ENCODE peak calls at places on chromosomes 1 and 21, in four cellular contexts. R is H1, Z is GM12878, B is HepG2. W is an unnamed sample.

GRCh38 chr1:111450185-111450584 is 921 bp downstream of the ATP5PB start:
- DNase-seq in B (no peak), Z (no peak), R (no peak), W (no peak)

GRCh38 chr1:114113801-114114750 is 39.6 kb downstream of the SYT6 start:
- DNase-seq in Z (no peak), R (no peak), B (no peak), W (no peak)

GRCh38 chr1:98003442-98003841 is 82.6 kb upstream of the DPYD start:
- DNase-seq in R (no peak), B (no peak), Z (no peak), W (no peak)

GRCh38 chr1:10424034-10424433 is 6.2 kb upstream of the CENPS start:
- DNase-seq in B (no peak), Z (no peak), R (no peak), W (no peak)

GRCh38 chr1:199041173-199041914 is 402.5 kb downstream of the PTPRC start:
- DNase-seq in R (no peak), B (no peak), Z (peak; percentile 94), W (no peak)

GRCh38 chr1:208879025-208879424 is 634.8 kb upstream of the PLXNA2 start:
- DNase-seq in B (no peak), R (no peak), Z (no peak), W (no peak)

GRCh38 chr1:245234217-245235120 is 79.7 kb downstream of the KIF26B start:
- DNase-seq in R (peak; percentile 56), B (no peak), Z (no peak), W (peak; percentile 79)

GRCh38 chr1:30875916-30876315 is 32.6 kb downstream of the SDC3 start:
- DNase-seq in B (no peak), R (no peak), Z (no peak), W (no peak)

DNA sequence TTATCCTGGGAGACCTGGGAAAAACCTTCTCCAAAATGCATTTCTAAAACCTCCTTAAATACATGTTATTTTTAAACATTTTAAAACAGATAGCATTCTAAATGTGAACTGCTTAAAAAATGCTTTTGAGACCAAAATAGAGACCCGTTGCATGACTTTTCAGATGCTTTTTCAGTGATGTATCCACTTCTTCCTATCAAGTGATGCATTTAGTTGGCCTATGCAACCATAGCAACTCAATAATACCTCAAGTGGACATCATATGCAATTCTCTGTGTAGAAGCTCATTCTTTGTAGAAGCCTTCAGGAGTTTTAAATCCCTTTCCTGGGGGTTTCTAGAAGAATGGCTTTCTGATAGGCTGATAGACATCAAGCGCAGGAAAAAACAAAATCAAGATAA is 94.5 kb upstream of the RAVER2 start:
- DNase-seq in Z (no peak), R (no peak), B (no peak), W (no peak)
- TF ChIP-seq SUZ12 in Z (no peak), R (no peak), B (no peak), W (no peak)

DNA sequence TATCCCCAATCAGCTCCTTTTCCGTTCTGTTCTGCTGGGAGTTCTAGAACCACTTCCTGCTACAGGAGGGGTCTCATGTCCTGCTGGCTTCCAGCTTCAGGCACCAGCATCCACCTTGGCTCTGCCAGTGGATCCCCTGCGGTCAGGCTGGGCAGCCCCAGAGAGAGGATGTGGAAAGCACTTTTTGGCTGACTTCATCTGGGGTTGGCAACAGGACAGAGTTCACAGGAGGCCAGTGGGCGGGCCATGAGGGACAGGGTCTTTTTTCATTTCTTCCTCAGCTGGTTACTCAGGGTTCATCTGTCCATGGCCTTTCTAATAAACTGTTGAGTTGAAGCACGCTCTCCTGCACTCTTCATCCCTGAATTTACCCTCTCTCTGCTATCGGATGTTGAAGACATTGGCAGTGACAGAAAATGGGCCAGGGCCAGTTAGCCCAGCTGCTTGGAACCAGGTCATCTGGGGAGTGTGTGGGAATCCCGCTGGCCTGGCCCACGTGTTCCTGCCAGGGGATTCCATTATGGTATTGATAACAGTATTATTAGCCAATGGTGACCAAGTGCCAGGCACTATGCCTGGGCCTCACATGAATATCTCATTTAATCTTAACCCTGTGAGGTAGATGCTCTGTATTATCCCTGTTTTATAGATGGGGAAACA is 45.3 kb downstream of the RPS6KA1 start:
- DNase-seq in R (no peak), B (no peak), Z (no peak), W (no peak)
- TF ChIP-seq ZNF274 in R (no peak), B (no peak), Z (no peak), W (no peak)

GRCh38 chr1:1162597-1163537 is 10.8 kb upstream of the TTLL10 start:
- DNase-seq in R (no peak), B (no peak), Z (no peak), W (no peak)

GRCh38 chr1:1164701-1165451 is 8.8 kb upstream of the TTLL10 start:
- DNase-seq in Z (no peak), R (no peak), B (peak; percentile 50), W (no peak)

GRCh38 chr1:1163538-1164070 is 10.1 kb upstream of the TTLL10 start:
- DNase-seq in R (no peak), Z (no peak), B (no peak), W (no peak)

GRCh38 chr1:1165485-1165884 is 8.2 kb upstream of the TTLL10 start:
- DNase-seq in B (no peak), Z (no peak), R (no peak), W (no peak)

DNA sequence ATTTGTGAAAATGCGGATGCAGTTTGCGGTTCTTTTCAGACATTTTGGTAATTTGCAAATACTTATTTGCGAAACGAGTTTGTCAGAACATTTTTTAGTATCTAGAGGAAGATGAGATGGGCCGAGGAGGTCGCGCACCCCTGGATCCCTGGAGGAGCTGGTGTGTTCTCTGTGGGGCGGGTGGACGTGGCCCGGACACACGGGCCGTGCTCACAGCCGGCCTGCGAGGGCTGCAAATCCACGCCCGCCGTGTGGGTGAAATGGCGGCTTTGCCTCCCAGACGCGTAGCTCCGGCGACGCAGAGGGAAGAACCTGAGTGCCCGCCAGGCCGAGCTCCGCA is 9.3 kb upstream of the TTLL10 start:
- DNase-seq in B (no peak), Z (no peak), R (no peak), W (no peak)
- H3K4me3 ChIP-seq in B (peak overlapping the region; percentile 68), Z (no peak overlapping the region), R (peak overlapping the region; percentile 25), W (no peak overlapping the region)

GRCh38 chr1:151282883-151283725 is 1.0 kb downstream of the ZNF687 start:
- DNase-seq in B (peak; percentile 31), R (no peak), Z (no peak), W (no peak)
- TF ChIP-seq SUZ12 in B (no peak), R (no peak), Z (no peak), W (no peak)

GRCh38 chr1:42430286-42430685 is 25.5 kb downstream of the ZMYND12 start:
- DNase-seq in R (no peak), B (no peak), Z (no peak), W (no peak)
- TF ChIP-seq ZNF274 in R (no peak), B (no peak), Z (no peak), W (no peak)

GRCh38 chr21:42414553-42414927 is 10.8 kb downstream of the UBASH3A start:
- DNase-seq in Z (no peak), B (no peak), R (no peak), W (no peak)

GRCh38 chr21:42414066-42414465 is 10.4 kb downstream of the UBASH3A start:
- DNase-seq in B (no peak), R (no peak), Z (no peak), W (no peak)

GRCh38 chr21:42413500-42413899 is 9.8 kb downstream of the UBASH3A start:
- DNase-seq in Z (no peak), R (no peak), B (no peak), W (no peak)

GRCh38 chr21:42413093-42413492 is 9.4 kb downstream of the UBASH3A start:
- DNase-seq in Z (no peak), R (no peak), B (no peak), W (no peak)

GRCh38 chr21:42414928-42415769 is 11.4 kb downstream of the UBASH3A start:
- DNase-seq in Z (peak; percentile 97), R (no peak), B (no peak), W (no peak)
- H3K4me3 ChIP-seq in Z (peak overlapping the region; percentile 13), R (no peak overlapping the region), B (peak overlapping the region; percentile 38), W (no peak overlapping the region)

GRCh38 chr1:224543453-224543852 is 72.7 kb upstream of the CNIH3 start:
- DNase-seq in R (no peak), B (no peak), Z (no peak), W (no peak)
- TF ChIP-seq SUZ12 in R (no peak), B (no peak), Z (no peak), W (no peak)

GRCh38 chr1:48025076-48025475 is 27.9 kb upstream of the TRABD2B start:
- DNase-seq in Z (no peak), R (no peak), B (no peak), W (peak; percentile 65)
- TF ChIP-seq ZNF274 in Z (no peak), R (no peak), B (no peak), W (no peak)

W was measured in NT2/D1.